ENCODE peak calls at places on chromosome 9, in six cellular contexts. I is lower lobe of right lung; S is ovary; C is naive thymus-derived CD4-positive, alpha-beta T cell; X is iPS DF 6.9; Y is IMR-90. P is an unnamed sample. For H3K9me3, the result is how much of the 10 kb centered on the place peaks cover.

GRCh38 chr9:129868571-129869486 is 33.6 kb downstream of the USP20 start:
- DNase-seq in X (no peak), S (no peak), I (no peak), Y (no peak), C (peak), P (no peak)

GRCh38 chr9:124771867-124772621 is 933 bp upstream of the NR6A1 start:
- DNase-seq in I (peak), C (peak), S (peak), Y (peak), X (no peak), P (peak)

GRCh38 chr9:9750719-9751118 is 862.1 kb downstream of the PTPRD start:
- DNase-seq in C (no peak), S (no peak), X (no peak), Y (no peak), I (no peak), P (no peak)

GRCh38 chr9:127121628-127122175 is 733 bp downstream of the ANGPTL2 start:
- DNase-seq in C (no peak), I (no peak), S (peak), Y (peak), X (no peak), P (peak)

GRCh38 chr9:119184265-119184936 is 184.8 kb downstream of the BRINP1 start:
- DNase-seq in C (no peak), Y (no peak), S (no peak), I (no peak), X (no peak), P (no peak)

GRCh38 chr9:123487944-123488343 is 131.9 kb downstream of the CRB2 start:
- DNase-seq in X (no peak), C (no peak), I (no peak), Y (no peak), S (no peak), P (no peak)

GRCh38 chr9:131656356-131657030 is 83.4 kb downstream of the RAPGEF1 start:
- DNase-seq in Y (no peak), I (peak), C (peak), X (no peak), S (no peak), P (no peak)

GRCh38 chr9:129968690-129969485 is 74.1 kb downstream of the FNBP1 start:
- DNase-seq in S (no peak), I (no peak), X (no peak), Y (peak), C (no peak), P (no peak)

GRCh38 chr9:22158983-22159382 is 149.9 kb upstream of the CDKN2B start:
- DNase-seq in X (no peak), C (no peak), I (peak), S (peak), Y (peak), P (no peak)

GRCh38 chr9:127977877-127978647 is 2.7 kb downstream of the EEIG1 start:
- DNase-seq in S (peak), C (no peak), I (peak), Y (peak), X (no peak), P (peak)

GRCh38 chr9:35611230-35611797 is 6.3 kb downstream of the TESK1 start:
- DNase-seq in Y (peak), S (no peak), C (peak), X (no peak), I (no peak), P (no peak)

GRCh38 chr9:92191801-92192200 is 76.6 kb upstream of the SPTLC1 start:
- DNase-seq in I (no peak), Y (peak), S (no peak), C (no peak), X (no peak), P (no peak)

GRCh38 chr9:102362463-102363138 is 624.2 kb upstream of the GRIN3A start:
- DNase-seq in Y (no peak), I (no peak), S (no peak), X (no peak), C (no peak), P (no peak)
- H3K9me3 ChIP-seq in Y (under half), I (under half), S (under half), X (under half), C (under half), P (under half)

GRCh38 chr9:120915854-120916495 is 10.6 kb downstream of the TRAF1 start:
- DNase-seq in I (no peak), C (peak), S (no peak), Y (no peak), X (no peak), P (no peak)
- H3K27ac ChIP-seq in I (peak), C (peak), S (peak), Y (no peak), X (no peak), P (no peak)

DNA sequence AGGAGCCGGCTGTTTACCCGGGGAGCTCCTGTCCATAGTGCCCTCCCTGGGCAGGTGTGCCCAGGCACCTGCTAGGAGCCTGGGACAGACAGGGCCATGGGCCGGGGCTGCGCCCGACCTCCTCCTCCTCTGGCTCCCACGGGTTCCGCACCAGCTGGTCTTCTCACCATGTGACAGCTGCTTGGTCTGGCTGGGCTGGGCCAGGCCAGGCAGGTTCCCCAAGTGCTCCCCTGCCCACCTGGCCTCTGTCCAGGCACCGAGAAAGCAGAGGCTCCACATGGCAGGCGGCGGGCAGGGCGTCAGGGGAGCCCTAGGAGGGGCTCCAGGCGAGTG is 60.0 kb downstream of the OLFM1 start:
- DNase-seq in S (no peak), C (no peak), X (no peak), Y (no peak), I (no peak), P (no peak)
- H3K9me3 ChIP-seq in S (under half), C (under half), X (under half), Y (half or more), I (under half), P (under half)

GRCh38 chr9:68538200-68538599 is 2.5 kb downstream of the TMEM252 start:
- DNase-seq in I (no peak), X (no peak), Y (peak), C (no peak), S (no peak), P (no peak)
- H3K27ac ChIP-seq in I (no peak), X (no peak), Y (no peak), C (no peak), S (no peak), P (no peak)

GRCh38 chr9:112323378-112323854 is 10.0 kb downstream of the PTBP3 start:
- DNase-seq in C (no peak), X (no peak), I (no peak), S (no peak), Y (no peak), P (no peak)

GRCh38 chr9:112326194-112326593 is 7.2 kb downstream of the PTBP3 start:
- DNase-seq in S (no peak), Y (no peak), X (no peak), C (no peak), I (no peak), P (no peak)

GRCh38 chr9:112322701-112323377 is 10.6 kb downstream of the PTBP3 start:
- DNase-seq in C (no peak), Y (no peak), S (no peak), X (no peak), I (no peak), P (no peak)

GRCh38 chr9:112325600-112325999 is 7.8 kb downstream of the PTBP3 start:
- DNase-seq in I (no peak), S (no peak), C (no peak), X (no peak), Y (no peak), P (no peak)

DNA sequence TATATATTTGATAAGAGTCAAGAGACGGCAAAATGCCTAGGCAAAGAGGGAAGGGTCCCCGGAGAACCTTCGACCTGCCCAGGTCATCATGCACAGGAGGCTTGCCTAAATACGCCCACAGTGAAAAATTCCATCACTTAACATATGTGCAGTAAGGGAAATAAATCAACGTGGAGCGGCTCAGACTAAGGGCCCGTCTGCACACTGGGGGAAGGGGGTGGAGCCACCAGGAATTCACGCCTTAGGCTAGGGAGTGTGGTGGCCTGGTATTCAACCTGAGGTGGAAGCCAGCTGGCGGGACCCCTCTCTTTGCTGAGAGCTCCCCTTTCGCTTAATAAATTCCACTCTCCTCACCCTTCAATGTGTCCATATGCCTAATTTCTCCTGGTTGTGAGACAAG is 8.3 kb downstream of the PTBP3 start:
- DNase-seq in S (no peak), Y (no peak), I (no peak), X (no peak), C (no peak), P (no peak)
- H3K9me3 ChIP-seq in S (under half), Y (under half), I (under half), X (under half), C (under half), P (under half)

P was measured in SJSA1.